ENCODE peak calls at places on chromosomes 3 and 15, in ten cellular contexts. C is left lung; K is neural progenitor cell; E is RWPE2; M is MM.1S; B is CD8-positive, alpha-beta T cell; P is tibial artery; G is stomach; W is CD4-positive, alpha-beta T cell; X is transverse colon. T is an unnamed sample. For H3K9me3, the result is how much of the 10 kb centered on the place peaks cover.

GRCh38 chr15:74365619-74366445 is 1.6 kb downstream of the CYP11A1 start:
- DNase-seq in P (peak), W (no peak), M (peak), X (peak), E (no peak), G (no peak), K (peak), B (no peak), C (no peak), T (peak)

GRCh38 chr3:163601426-163601825 is 1476.9 kb downstream of the SI start:
- DNase-seq in C (no peak), X (no peak), B (no peak), M (no peak), E (no peak), K (no peak), G (no peak), W (no peak), P (no peak), T (no peak)

GRCh38 chr3:125129512-125129962 is 73.7 kb upstream of the HEG1 start:
- DNase-seq in C (peak), M (no peak), G (peak), E (peak), X (peak), B (no peak), W (no peak), P (peak), K (no peak), T (peak)

GRCh38 chr15:53836618-53837017 is 77.2 kb upstream of the WDR72 start:
- DNase-seq in C (no peak), B (no peak), G (no peak), W (no peak), X (no peak), K (no peak), M (no peak), E (no peak), P (no peak), T (no peak)

GRCh38 chr15:77454265-77454664 is 33.6 kb downstream of the HMG20A start:
- DNase-seq in G (no peak), P (no peak), W (no peak), B (no peak), K (no peak), M (no peak), E (no peak), C (no peak), X (no peak), T (no peak)

GRCh38 chr3:50573566-50574279 is 4.4 kb downstream of the HEMK1 start:
- DNase-seq in W (no peak), X (peak), C (no peak), M (no peak), P (no peak), K (no peak), G (no peak), B (peak), E (no peak), T (no peak)

GRCh38 chr15:65791335-65792129 is 561 bp downstream of the DENND4A start:
- DNase-seq in M (no peak), E (peak), X (peak), G (peak), B (peak), C (peak), P (peak), K (peak), W (no peak), T (peak)

GRCh38 chr3:57546616-57547015 is 2.5 kb upstream of the DNAH12 start:
- DNase-seq in X (no peak), K (peak), W (no peak), B (no peak), M (no peak), P (no peak), G (no peak), E (no peak), C (no peak), T (no peak)

GRCh38 chr3:172516318-172517214 is 6.7 kb downstream of the TNFSF10 start:
- DNase-seq in P (peak), K (no peak), W (no peak), G (peak), C (peak), X (peak), M (no peak), B (no peak), E (peak), T (peak)

GRCh38 chr3:160883373-160883772 is 127.3 kb downstream of the PPM1L start:
- DNase-seq in C (no peak), X (no peak), G (no peak), E (no peak), B (no peak), P (no peak), W (no peak), M (no peak), K (no peak), T (no peak)

GRCh38 chr3:183378951-183379350 is 49.5 kb downstream of the MCF2L2 start:
- DNase-seq in W (no peak), G (no peak), B (no peak), M (no peak), C (no peak), K (no peak), P (no peak), X (no peak), E (no peak), T (no peak)

GRCh38 chr3:113914646-113915045 is 33.2 kb upstream of the ZDHHC23 start:
- DNase-seq in G (no peak), P (no peak), K (no peak), B (no peak), M (no peak), E (no peak), C (no peak), X (no peak), W (no peak), T (no peak)

GRCh38 chr15:73244333-73244732 is 124.4 kb downstream of the HCN4 start:
- DNase-seq in C (no peak), P (no peak), B (no peak), E (no peak), M (peak), K (peak), X (no peak), G (no peak), W (no peak), T (no peak)

GRCh38 chr3:146142757-146143156 is 18.2 kb downstream of the PLOD2 start:
- DNase-seq in X (no peak), K (peak), W (no peak), C (no peak), P (no peak), G (no peak), M (peak), B (no peak), E (no peak), T (peak)

GRCh38 chr3:148599478-148599877 is 98.2 kb upstream of the AGTR1 start:
- DNase-seq in B (no peak), X (peak), K (no peak), P (no peak), C (no peak), M (no peak), G (no peak), E (no peak), W (no peak), T (no peak)

DNA sequence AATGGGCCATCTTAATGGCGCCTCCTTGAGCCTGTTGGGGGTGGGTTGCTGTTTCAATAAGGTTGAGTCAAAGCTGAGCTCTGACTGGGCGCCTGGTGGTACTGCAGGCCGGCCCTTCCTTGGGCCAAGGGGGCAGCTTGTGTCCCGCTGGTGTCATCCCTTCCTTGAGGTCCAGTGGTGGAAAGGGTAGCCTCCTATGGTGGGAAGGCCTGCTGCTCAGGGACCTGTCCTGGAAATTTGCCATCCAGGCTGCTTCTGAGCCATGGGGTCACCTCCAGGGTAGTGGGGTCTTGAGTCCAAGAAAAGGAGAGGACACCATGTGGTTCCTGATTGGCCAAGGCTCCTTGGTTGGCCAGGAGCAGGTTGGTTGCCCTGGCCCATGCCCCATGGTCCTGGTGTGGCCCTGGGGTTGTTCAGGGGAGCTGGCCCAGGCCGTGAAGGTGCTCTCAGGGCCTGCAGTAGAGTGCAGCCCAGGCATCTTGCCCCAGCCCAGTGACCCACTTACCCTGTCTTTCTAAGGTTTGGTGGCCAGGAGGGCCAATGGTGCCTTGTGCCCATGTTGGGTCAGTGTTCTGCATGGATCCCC is 188.7 kb downstream of the UBE3A start:
- DNase-seq in E (no peak), P (peak), B (no peak), K (no peak), M (no peak), X (peak), W (peak), C (peak), G (peak), T (peak)
- H3K9me3 ChIP-seq in E (under half), P (under half), B (under half), K (under half), M (under half), X (under half), W (under half), C (half or more), G (half or more), T (under half)

GRCh38 chr3:126537730-126538281 is 13.9 kb downstream of the CHST13 start:
- DNase-seq in P (peak), M (no peak), X (peak), E (peak), C (peak), W (no peak), G (no peak), B (no peak), K (no peak), T (peak)

GRCh38 chr3:126537116-126537729 is 13.3 kb downstream of the CHST13 start:
- DNase-seq in X (no peak), M (no peak), K (no peak), B (no peak), G (no peak), C (peak), W (no peak), E (peak), P (peak), T (no peak)

GRCh38 chr3:126539558-126540250 is 15.7 kb downstream of the CHST13 start:
- DNase-seq in W (no peak), M (no peak), E (peak), G (no peak), C (peak), K (no peak), P (peak), X (peak), B (no peak), T (peak)

GRCh38 chr3:126538966-126539365 is 15.0 kb downstream of the CHST13 start:
- DNase-seq in X (no peak), P (no peak), C (peak), E (no peak), K (no peak), B (no peak), G (no peak), M (no peak), W (no peak), T (no peak)

GRCh38 chr3:126538316-126538715 is 14.4 kb downstream of the CHST13 start:
- DNase-seq in K (no peak), W (no peak), X (peak), G (no peak), P (peak), C (peak), M (no peak), B (no peak), E (peak), T (no peak)
- TF ChIP-seq CTCF in K (no peak), W (no peak), X (no peak), G (no peak), P (no peak), C (no peak), M (no peak), B (no peak), E (no peak), T (no peak)

GRCh38 chr3:191158247-191158646 is 40.8 kb upstream of the OSTN start:
- DNase-seq in X (no peak), W (no peak), C (no peak), G (no peak), M (no peak), P (no peak), K (peak), E (no peak), B (no peak), T (no peak)

GRCh38 chr3:191151653-191152052 is 47.4 kb upstream of the OSTN start:
- DNase-seq in E (no peak), C (no peak), W (no peak), B (no peak), P (no peak), G (no peak), K (no peak), M (no peak), X (no peak), T (no peak)

GRCh38 chr3:191158800-191159199 is 40.2 kb upstream of the OSTN start:
- DNase-seq in E (no peak), P (no peak), M (no peak), G (no peak), W (no peak), X (no peak), K (no peak), B (no peak), C (no peak), T (no peak)

DNA sequence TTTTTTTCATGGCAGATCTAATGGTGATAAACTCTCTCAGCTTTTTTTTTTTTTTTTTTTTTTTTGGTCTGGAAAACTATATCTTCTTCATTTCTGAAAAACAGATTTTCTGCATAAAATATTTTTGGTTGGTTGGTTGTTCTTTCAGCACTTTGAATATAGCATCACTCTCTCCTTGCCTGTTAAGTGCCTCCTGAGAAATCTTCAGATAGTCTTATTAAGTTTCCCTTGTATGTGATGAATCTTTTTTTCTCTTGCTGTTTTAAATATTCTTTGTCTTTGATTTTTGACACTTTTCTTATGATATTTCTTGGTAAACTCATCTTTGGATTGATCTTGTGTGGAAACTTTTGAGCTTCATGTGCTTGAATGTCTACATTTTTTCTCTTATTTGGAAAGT is 44.2 kb upstream of the OSTN start:
- DNase-seq in G (no peak), X (no peak), W (no peak), M (no peak), B (no peak), P (no peak), C (no peak), K (no peak), E (no peak), T (no peak)
- H3K9me3 ChIP-seq in G (under half), X (under half), W (under half), M (under half), B (under half), P (under half), C (under half), K (under half), E (under half), T (under half)

GRCh38 chr15:67510597-67511225 is 10.2 kb upstream of the C15orf61 start:
- DNase-seq in W (no peak), M (no peak), B (no peak), E (no peak), G (no peak), P (no peak), K (no peak), C (no peak), X (no peak), T (no peak)

GRCh38 chr15:67509918-67510317 is 11.0 kb upstream of the C15orf61 start:
- DNase-seq in K (no peak), M (no peak), W (no peak), C (no peak), X (no peak), P (no peak), G (no peak), B (no peak), E (no peak), T (no peak)

GRCh38 chr15:67512933-67513714 is 7.8 kb upstream of the C15orf61 start:
- DNase-seq in P (no peak), M (no peak), C (no peak), X (no peak), W (no peak), B (no peak), K (no peak), E (no peak), G (no peak), T (no peak)

GRCh38 chr15:67511606-67512005 is 9.3 kb upstream of the C15orf61 start:
- DNase-seq in P (no peak), X (no peak), B (no peak), G (no peak), W (no peak), K (no peak), E (no peak), C (no peak), M (no peak), T (no peak)

GRCh38 chr15:67512140-67512539 is 8.8 kb upstream of the C15orf61 start:
- DNase-seq in E (no peak), M (no peak), G (no peak), C (no peak), P (no peak), W (no peak), B (no peak), K (no peak), X (no peak), T (no peak)
- TF ChIP-seq CTCF in E (no peak), M (no peak), G (no peak), C (no peak), P (no peak), W (no peak), B (no peak), K (no peak), X (no peak), T (no peak)

DNA sequence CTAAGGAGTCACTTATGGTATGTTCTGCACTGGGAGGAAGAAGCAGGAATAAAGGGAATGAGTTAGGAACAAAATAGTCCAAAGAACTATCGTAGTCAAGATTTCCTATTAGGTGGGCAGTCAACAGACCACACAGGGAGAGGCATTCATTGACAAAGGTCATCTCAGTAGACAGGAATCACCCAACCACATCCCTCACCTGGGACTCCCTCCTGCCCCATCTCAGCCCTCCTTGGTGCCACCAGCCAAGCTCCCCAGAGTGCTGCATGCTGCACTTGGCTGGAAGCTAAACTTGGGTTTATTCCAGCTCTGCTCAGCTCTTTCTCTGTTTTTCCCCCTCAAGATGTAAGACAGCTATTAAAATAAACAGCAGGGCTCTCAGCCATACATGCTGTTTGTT is 72.3 kb upstream of the CTNNB1 start:
- DNase-seq in K (no peak), X (no peak), G (no peak), B (no peak), P (no peak), W (no peak), M (no peak), E (no peak), C (no peak), T (no peak)
- H3K9me3 ChIP-seq in K (under half), X (under half), G (under half), B (under half), P (under half), W (under half), M (under half), E (under half), C (under half), T (under half)

DNA sequence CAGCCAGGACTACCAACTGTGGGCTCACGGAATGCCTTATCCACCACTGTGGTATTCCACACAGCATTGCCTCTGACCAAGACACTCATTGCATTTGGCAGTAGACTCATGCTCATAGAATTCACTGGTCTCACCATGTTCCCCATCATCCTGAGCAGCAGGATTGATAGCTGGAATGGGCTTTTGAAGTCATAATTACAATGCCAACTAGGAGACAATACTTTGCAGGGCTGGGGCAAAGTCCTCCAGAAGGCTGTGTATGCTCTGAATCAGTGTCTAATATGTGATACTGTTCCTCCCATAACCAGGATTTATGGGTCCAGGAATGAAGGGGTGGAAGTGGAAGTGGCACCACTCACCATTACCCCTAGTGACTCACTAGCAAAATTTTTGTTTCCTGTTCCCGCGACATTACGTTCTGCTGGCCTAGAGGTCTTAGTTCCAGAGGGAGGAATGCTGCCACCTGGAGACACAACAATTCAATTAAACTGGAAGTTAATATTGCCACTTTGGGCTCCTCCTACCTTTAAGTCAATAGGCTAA is 58.6 kb upstream of the CCDC80 start:
- DNase-seq in X (no peak), P (no peak), G (no peak), W (no peak), C (no peak), M (no peak), K (no peak), E (no peak), B (no peak), T (no peak)
- TF ChIP-seq CTCF in X (no peak), P (no peak), G (no peak), W (no peak), C (no peak), M (no peak), K (no peak), E (peak), B (no peak), T (no peak)

GRCh38 chr3:39261726-39262125 is 18.1 kb downstream of the CX3CR1 start:
- DNase-seq in M (no peak), P (no peak), W (no peak), C (no peak), X (no peak), K (no peak), B (no peak), E (no peak), G (no peak), T (no peak)

GRCh38 chr3:39262842-39263241 is 17.0 kb downstream of the CX3CR1 start:
- DNase-seq in G (no peak), C (no peak), B (no peak), E (no peak), M (no peak), P (no peak), K (no peak), X (no peak), W (no peak), T (no peak)

GRCh38 chr3:39260957-39261356 is 18.9 kb downstream of the CX3CR1 start:
- DNase-seq in M (peak), W (peak), B (peak), G (peak), C (peak), E (peak), P (peak), X (peak), K (no peak), T (peak)

GRCh38 chr3:39263576-39263975 is 16.3 kb downstream of the CX3CR1 start:
- DNase-seq in M (no peak), K (no peak), W (no peak), G (no peak), B (no peak), X (no peak), E (no peak), P (no peak), C (no peak), T (no peak)

GRCh38 chr3:39260318-39260717 is 19.5 kb downstream of the CX3CR1 start:
- DNase-seq in P (no peak), X (no peak), G (no peak), B (no peak), C (no peak), E (no peak), M (no peak), W (no peak), K (no peak), T (no peak)
- H3K9me3 ChIP-seq in P (under half), X (under half), G (under half), B (under half), C (under half), E (under half), M (under half), W (under half), K (under half), T (under half)